ENCODE peak calls at places on chromosomes 13 and 19, in five cellular contexts. One of them, this sample, is unnamed.

GRCh38 chr13:98835156-98835555 is 82.7 kb upstream of the SLC15A1 start:
- DNase-seq in left ventricle myocardium inferior: no peak
- DNase-seq in DND-41: no peak
- DNase-seq in adrenal gland: no peak
- DNase-seq in IMR-90: no peak
- DNase-seq in this sample: no peak

GRCh38 chr13:96982672-96983071 is 11.6 kb downstream of the OXGR1 start:
- DNase-seq in adrenal gland: peak; percentile 8
- DNase-seq in DND-41: no peak
- DNase-seq in left ventricle myocardium inferior: no peak
- DNase-seq in IMR-90: no peak
- DNase-seq in this sample: no peak

GRCh38 chr19:4972509-4973230 is 3.8 kb downstream of the KDM4B start:
- DNase-seq in adrenal gland: peak; percentile 74
- DNase-seq in DND-41: no peak
- DNase-seq in IMR-90: peak; percentile 69
- DNase-seq in left ventricle myocardium inferior: no peak
- DNase-seq in this sample: no peak

GRCh38 chr19:19480688-19481087 is 34.7 kb downstream of the TSSK6 start:
- DNase-seq in left ventricle myocardium inferior: no peak
- DNase-seq in DND-41: no peak
- DNase-seq in adrenal gland: no peak
- DNase-seq in IMR-90: no peak
- DNase-seq in this sample: no peak

GRCh38 chr13:104553156-104553555 is 1486.9 kb upstream of the SLC10A2 start:
- DNase-seq in DND-41: no peak
- DNase-seq in adrenal gland: no peak
- DNase-seq in IMR-90: peak; percentile 1
- DNase-seq in left ventricle myocardium inferior: no peak
- DNase-seq in this sample: no peak

GRCh38 chr13:45838171-45838745 is 13.3 kb downstream of the SIAH3 start:
- DNase-seq in adrenal gland: no peak
- DNase-seq in IMR-90: no peak
- DNase-seq in left ventricle myocardium inferior: no peak
- DNase-seq in DND-41: no peak
- DNase-seq in this sample: no peak

GRCh38 chr13:22061371-22061805 is 390.5 kb downstream of the FGF9 start:
- DNase-seq in IMR-90: no peak
- DNase-seq in adrenal gland: no peak
- DNase-seq in DND-41: no peak
- DNase-seq in left ventricle myocardium inferior: no peak
- DNase-seq in this sample: no peak

GRCh38 chr13:113616991-113617749 is 32.6 kb downstream of the TFDP1 start:
- DNase-seq in adrenal gland: no peak
- DNase-seq in left ventricle myocardium inferior: no peak
- DNase-seq in IMR-90: peak; percentile 72
- DNase-seq in DND-41: no peak
- DNase-seq in this sample: no peak

GRCh38 chr13:51315658-51316057 is 23.8 kb upstream of the SERPINE3 start:
- DNase-seq in DND-41: no peak
- DNase-seq in adrenal gland: no peak
- DNase-seq in left ventricle myocardium inferior: no peak
- DNase-seq in IMR-90: no peak
- DNase-seq in this sample: no peak

GRCh38 chr13:30466841-30467252 is 1.1 kb upstream of the HMGB1 start:
- DNase-seq in adrenal gland: no peak
- DNase-seq in DND-41: peak; percentile 51
- DNase-seq in left ventricle myocardium inferior: no peak
- DNase-seq in IMR-90: peak; percentile 20
- DNase-seq in this sample: no peak

GRCh38 chr19:13042443-13043130 is 47.3 kb downstream of the NFIX start:
- DNase-seq in left ventricle myocardium inferior: no peak
- DNase-seq in DND-41: no peak
- DNase-seq in adrenal gland: no peak
- DNase-seq in IMR-90: peak; percentile 59
- DNase-seq in this sample: no peak

GRCh38 chr19:10104665-10105221 is 1.4 kb upstream of the PPAN start:
- DNase-seq in IMR-90: no peak
- DNase-seq in adrenal gland: no peak
- DNase-seq in left ventricle myocardium inferior: no peak
- DNase-seq in DND-41: peak; percentile 25
- DNase-seq in this sample: no peak
- H3K4me3 ChIP-seq in IMR-90: no peak overlapping the region
- H3K4me3 ChIP-seq in adrenal gland: no peak overlapping the region
- H3K4me3 ChIP-seq in left ventricle myocardium inferior: no peak overlapping the region
- H3K4me3 ChIP-seq in DND-41: no peak overlapping the region
- H3K4me3 ChIP-seq in this sample: no peak overlapping the region

GRCh38 chr19:35734273-35734672 is 8.0 kb downstream of the IGFLR1 start:
- DNase-seq in adrenal gland: no peak
- DNase-seq in left ventricle myocardium inferior: no peak
- DNase-seq in IMR-90: no peak
- DNase-seq in DND-41: no peak
- DNase-seq in this sample: no peak
- H3K36me3 ChIP-seq in adrenal gland: no peaks in the 10 kb centered on the region
- H3K36me3 ChIP-seq in left ventricle myocardium inferior: peaks cover 87% of the 10 kb centered on the region
- H3K36me3 ChIP-seq in IMR-90: peaks cover 87% of the 10 kb centered on the region
- H3K36me3 ChIP-seq in DND-41: peaks cover 95% of the 10 kb centered on the region
- H3K36me3 ChIP-seq in this sample: no peaks in the 10 kb centered on the region

DNA sequence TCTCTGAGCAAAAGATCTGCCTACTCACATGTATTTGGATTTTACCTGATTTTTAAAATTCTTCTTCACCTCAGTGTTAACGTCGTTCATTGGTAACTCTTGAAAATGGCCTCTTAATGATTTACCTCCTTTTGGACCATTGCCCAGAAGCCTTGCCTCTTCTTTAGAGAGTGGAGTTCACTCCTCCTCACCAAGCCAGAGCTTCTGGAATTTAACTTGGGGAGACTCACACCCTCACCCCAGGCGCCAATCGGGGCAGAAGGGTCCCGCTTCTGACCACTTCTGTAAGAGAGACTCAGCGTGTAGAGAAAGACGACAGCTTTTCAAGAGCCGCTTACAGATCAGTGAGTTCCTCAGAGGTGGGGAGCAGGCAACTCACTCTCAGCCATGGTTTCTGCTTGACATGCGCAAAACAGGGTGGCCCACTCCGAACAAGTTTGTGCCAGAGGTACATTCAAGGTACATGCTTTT is 2.7 kb downstream of the PNMA8C start:
- DNase-seq in left ventricle myocardium inferior: no peak
- DNase-seq in adrenal gland: peak; percentile 47
- DNase-seq in DND-41: no peak
- DNase-seq in IMR-90: no peak
- DNase-seq in this sample: no peak
- H3K27ac ChIP-seq in left ventricle myocardium inferior: peak overlapping the region; percentile 70
- H3K27ac ChIP-seq in adrenal gland: peak overlapping the region; percentile 78
- H3K27ac ChIP-seq in DND-41: no peak overlapping the region
- H3K27ac ChIP-seq in IMR-90: peak overlapping the region; percentile 49
- H3K27ac ChIP-seq in this sample: peak overlapping the region; percentile 28

GRCh38 chr13:59979589-59979988 is 184.1 kb downstream of the DIAPH3 start:
- DNase-seq in DND-41: no peak
- DNase-seq in adrenal gland: no peak
- DNase-seq in left ventricle myocardium inferior: no peak
- DNase-seq in IMR-90: no peak
- DNase-seq in this sample: no peak

GRCh38 chr13:59975807-59976445 is 187.8 kb downstream of the DIAPH3 start:
- DNase-seq in IMR-90: no peak
- DNase-seq in left ventricle myocardium inferior: no peak
- DNase-seq in DND-41: no peak
- DNase-seq in adrenal gland: no peak
- DNase-seq in this sample: no peak

GRCh38 chr13:59978862-59979261 is 184.9 kb downstream of the DIAPH3 start:
- DNase-seq in IMR-90: no peak
- DNase-seq in adrenal gland: no peak
- DNase-seq in DND-41: no peak
- DNase-seq in left ventricle myocardium inferior: no peak
- DNase-seq in this sample: no peak

GRCh38 chr13:59982631-59983382 is 180.9 kb downstream of the DIAPH3 start:
- DNase-seq in adrenal gland: no peak
- DNase-seq in DND-41: no peak
- DNase-seq in IMR-90: peak; percentile 38
- DNase-seq in left ventricle myocardium inferior: no peak
- DNase-seq in this sample: no peak

GRCh38 chr13:59976856-59977255 is 186.9 kb downstream of the DIAPH3 start:
- DNase-seq in adrenal gland: no peak
- DNase-seq in DND-41: no peak
- DNase-seq in IMR-90: no peak
- DNase-seq in left ventricle myocardium inferior: no peak
- DNase-seq in this sample: no peak
- H3K4me3 ChIP-seq in adrenal gland: no peak overlapping the region
- H3K4me3 ChIP-seq in DND-41: no peak overlapping the region
- H3K4me3 ChIP-seq in IMR-90: no peak overlapping the region
- H3K4me3 ChIP-seq in left ventricle myocardium inferior: no peak overlapping the region
- H3K4me3 ChIP-seq in this sample: no peak overlapping the region

GRCh38 chr19:47377801-47378200 is 28.7 kb downstream of the DHX34 start:
- DNase-seq in IMR-90: no peak
- DNase-seq in left ventricle myocardium inferior: no peak
- DNase-seq in adrenal gland: no peak
- DNase-seq in DND-41: no peak
- DNase-seq in this sample: no peak

GRCh38 chr19:47376589-47377144 is 27.6 kb downstream of the DHX34 start:
- DNase-seq in IMR-90: no peak
- DNase-seq in adrenal gland: peak; percentile 70
- DNase-seq in left ventricle myocardium inferior: no peak
- DNase-seq in DND-41: no peak
- DNase-seq in this sample: no peak

GRCh38 chr19:47379398-47379938 is 30.4 kb downstream of the DHX34 start:
- DNase-seq in IMR-90: no peak
- DNase-seq in left ventricle myocardium inferior: no peak
- DNase-seq in adrenal gland: no peak
- DNase-seq in DND-41: no peak
- DNase-seq in this sample: no peak

GRCh38 chr19:47377208-47377701 is 28.1 kb downstream of the DHX34 start:
- DNase-seq in left ventricle myocardium inferior: peak; percentile 80
- DNase-seq in IMR-90: no peak
- DNase-seq in DND-41: no peak
- DNase-seq in adrenal gland: peak; percentile 71
- DNase-seq in this sample: peak; percentile 73

GRCh38 chr19:47378246-47378645 is 29.1 kb downstream of the DHX34 start:
- DNase-seq in adrenal gland: no peak
- DNase-seq in IMR-90: no peak
- DNase-seq in DND-41: no peak
- DNase-seq in left ventricle myocardium inferior: no peak
- DNase-seq in this sample: no peak
- H3K36me3 ChIP-seq in adrenal gland: no peaks in the 10 kb centered on the region
- H3K36me3 ChIP-seq in IMR-90: peaks cover 77% of the 10 kb centered on the region
- H3K36me3 ChIP-seq in DND-41: peaks cover 85% of the 10 kb centered on the region
- H3K36me3 ChIP-seq in left ventricle myocardium inferior: peaks cover 78% of the 10 kb centered on the region
- H3K36me3 ChIP-seq in this sample: no peaks in the 10 kb centered on the region

GRCh38 chr19:56838680-56838929 is 1.9 kb downstream of the PEG3 start:
- DNase-seq in IMR-90: no peak
- DNase-seq in adrenal gland: no peak
- DNase-seq in left ventricle myocardium inferior: no peak
- DNase-seq in DND-41: no peak
- DNase-seq in this sample: no peak
- H3K27ac ChIP-seq in IMR-90: no peak overlapping the region
- H3K27ac ChIP-seq in adrenal gland: no peak overlapping the region
- H3K27ac ChIP-seq in left ventricle myocardium inferior: peak overlapping the region; percentile 94
- H3K27ac ChIP-seq in DND-41: no peak overlapping the region
- H3K27ac ChIP-seq in this sample: peak overlapping the region; percentile 82

GRCh38 chr13:99959127-99959529 is 12.4 kb downstream of the ZIC5 start:
- DNase-seq in IMR-90: no peak
- DNase-seq in left ventricle myocardium inferior: no peak
- DNase-seq in adrenal gland: no peak
- DNase-seq in DND-41: no peak
- DNase-seq in this sample: no peak
- H3K4me3 ChIP-seq in IMR-90: no peak overlapping the region
- H3K4me3 ChIP-seq in left ventricle myocardium inferior: no peak overlapping the region
- H3K4me3 ChIP-seq in adrenal gland: no peak overlapping the region
- H3K4me3 ChIP-seq in DND-41: no peak overlapping the region
- H3K4me3 ChIP-seq in this sample: no peak overlapping the region

GRCh38 chr19:1081301-1082164 is 13.6 kb downstream of the POLR2E start:
- DNase-seq in IMR-90: no peak
- DNase-seq in adrenal gland: no peak
- DNase-seq in left ventricle myocardium inferior: no peak
- DNase-seq in DND-41: no peak
- DNase-seq in this sample: no peak
- H3K36me3 ChIP-seq in IMR-90: peaks cover 1% of the 10 kb centered on the region
- H3K36me3 ChIP-seq in adrenal gland: no peaks in the 10 kb centered on the region
- H3K36me3 ChIP-seq in left ventricle myocardium inferior: no peaks in the 10 kb centered on the region
- H3K36me3 ChIP-seq in DND-41: peaks cover 82% of the 10 kb centered on the region
- H3K36me3 ChIP-seq in this sample: no peaks in the 10 kb centered on the region

DNA sequence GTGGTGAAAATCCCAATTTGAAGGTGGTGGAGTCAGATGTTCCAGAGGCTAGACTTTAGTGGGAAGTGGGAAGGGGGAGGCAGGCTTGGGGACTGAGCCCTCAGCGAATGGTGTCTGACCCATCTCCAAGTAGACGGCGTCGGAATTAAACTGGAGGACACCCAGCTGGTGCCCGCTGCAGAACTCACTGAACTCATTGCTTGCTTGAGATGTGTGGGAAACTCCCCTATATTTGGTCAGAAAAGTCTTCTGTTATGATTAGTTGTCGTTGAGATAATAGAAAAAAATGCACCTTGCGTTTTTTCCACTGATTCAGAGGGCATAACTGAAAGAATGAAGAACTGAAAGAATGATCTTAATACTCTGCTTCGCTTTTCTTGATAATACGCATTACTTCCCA is 871 bp upstream of the ZNF583 start:
- DNase-seq in left ventricle myocardium inferior: no peak
- DNase-seq in DND-41: no peak
- DNase-seq in IMR-90: peak; percentile 39
- DNase-seq in adrenal gland: peak; percentile 15
- DNase-seq in this sample: no peak
- H3K27ac ChIP-seq in left ventricle myocardium inferior: peak overlapping the region; percentile 98
- H3K27ac ChIP-seq in DND-41: peak overlapping the region; percentile 92
- H3K27ac ChIP-seq in IMR-90: peak overlapping the region; percentile 76
- H3K27ac ChIP-seq in adrenal gland: peak overlapping the region; percentile 88
- H3K27ac ChIP-seq in this sample: peak overlapping the region; percentile 99